ENCODE peak calls at places on chromosomes 5 and 9, in four cellular contexts. E is A549, Z is AG10803, A is lower leg skin. H is an unnamed sample.

GRCh38 chr5:159041754-159042153 is 58.0 kb downstream of the EBF1 start:
- DNase-seq in A (no peak), E (no peak), Z (peak), H (no peak)

GRCh38 chr9:110099236-110099741 is 108.7 kb downstream of the C9orf152 start:
- DNase-seq in E (no peak), Z (peak), A (peak), H (no peak)

GRCh38 chr9:35793461-35793860 is 2.1 kb downstream of the NPR2 start:
- DNase-seq in E (no peak), A (no peak), Z (no peak), H (no peak)

GRCh38 chr9:135591491-135592330 is 30.2 kb downstream of the PAEP start:
- DNase-seq in E (no peak), A (no peak), Z (no peak), H (no peak)

GRCh38 chr9:134929560-134930158 is 11.9 kb upstream of the FCN1 start:
- DNase-seq in E (no peak), A (no peak), Z (no peak), H (no peak)

GRCh38 chr9:25003686-25004085 is 458.0 kb upstream of the IZUMO3 start:
- DNase-seq in A (no peak), Z (no peak), E (no peak), H (peak)

GRCh38 chr5:154756871-154757646 is 1.9 kb downstream of the LARP1 start:
- DNase-seq in E (no peak), Z (peak), A (peak), H (peak)

GRCh38 chr9:113675475-113675941 is 200.6 kb upstream of the ZNF618 start:
- DNase-seq in A (peak), Z (peak), E (no peak), H (no peak)

GRCh38 chr9:34689512-34689911 is 1.6 kb downstream of the CCL19 start:
- DNase-seq in Z (no peak), E (no peak), A (no peak), H (no peak)

GRCh38 chr5:159342838-159343237 is 12.6 kb upstream of the IL12B start:
- DNase-seq in E (no peak), Z (no peak), A (no peak), H (no peak)

GRCh38 chr5:154194348-154195329 is 4.1 kb downstream of the GALNT10 start:
- DNase-seq in Z (peak), A (no peak), E (no peak), H (no peak)

GRCh38 chr5:132445640-132445923 is 45.0 kb downstream of the IRF1 start:
- DNase-seq in A (no peak), E (no peak), Z (no peak), H (no peak)

GRCh38 chr5:72032769-72033168 is 74.5 kb upstream of the MAP1B start:
- DNase-seq in A (no peak), Z (no peak), E (no peak), H (no peak)

GRCh38 chr5:134420326-134420725 is 8.6 kb upstream of the CDKN2AIPNL start:
- DNase-seq in A (no peak), Z (no peak), E (no peak), H (no peak)

GRCh38 chr9:128721487-128722010 is 2.4 kb downstream of the ZDHHC12 start:
- DNase-seq in E (no peak), Z (no peak), A (no peak), H (no peak)

GRCh38 chr5:149962040-149962439 is 1.5 kb downstream of the SLC26A2 start:
- DNase-seq in A (no peak), E (peak), Z (peak), H (no peak)

GRCh38 chr9:104247899-104248460 is 153.9 kb downstream of the SMC2 start:
- DNase-seq in E (no peak), Z (peak), A (no peak), H (no peak)

GRCh38 chr5:38527475-38527874 is 29.0 kb downstream of the LIFR start:
- DNase-seq in Z (no peak), E (no peak), A (no peak), H (no peak)

DNA sequence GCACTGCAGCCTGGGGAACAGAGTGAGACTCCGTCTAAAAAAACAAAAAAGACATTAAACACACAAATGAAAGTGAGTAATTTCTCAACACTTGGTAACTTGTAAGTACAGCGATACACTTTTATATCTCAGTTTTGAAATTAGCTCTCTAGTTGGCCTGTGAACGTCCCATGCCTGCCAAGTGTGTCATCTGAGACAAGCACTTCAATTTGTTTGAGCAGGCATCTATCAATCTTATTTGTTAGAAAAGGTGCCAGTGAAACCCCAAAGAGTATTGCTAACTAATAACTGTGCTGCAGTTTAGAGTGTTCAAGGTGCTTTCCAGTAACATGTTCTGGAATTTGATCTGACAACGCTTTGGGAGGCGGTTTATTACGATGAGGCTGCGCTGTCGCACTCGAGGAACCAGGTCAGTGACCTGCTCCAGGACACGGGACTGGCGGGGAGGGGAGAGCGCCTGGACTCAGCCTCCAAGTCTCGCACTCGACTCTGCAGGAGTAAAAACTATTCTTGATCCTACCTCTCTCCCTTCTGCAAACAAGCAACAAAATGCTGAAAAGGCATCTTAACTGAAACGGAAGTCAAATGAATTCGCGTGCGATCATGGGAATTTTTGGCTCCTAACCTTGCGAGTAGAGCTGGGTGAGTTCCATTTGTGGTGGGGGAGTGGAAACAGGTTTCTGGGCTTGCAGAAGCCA is 1.1 kb upstream of the SPIN1 start:
- DNase-seq in A (peak), Z (peak), E (peak), H (peak)
- H3K4me3 ChIP-seq in A (peak), Z (peak), E (peak), H (peak)

GRCh38 chr5:36876965-36877666 is 547 bp downstream of the NIPBL start:
- DNase-seq in A (peak), Z (peak), E (peak), H (peak)
- TF ChIP-seq CTCF in A (no peak), Z (no peak), E (no peak), H (no peak)

DNA sequence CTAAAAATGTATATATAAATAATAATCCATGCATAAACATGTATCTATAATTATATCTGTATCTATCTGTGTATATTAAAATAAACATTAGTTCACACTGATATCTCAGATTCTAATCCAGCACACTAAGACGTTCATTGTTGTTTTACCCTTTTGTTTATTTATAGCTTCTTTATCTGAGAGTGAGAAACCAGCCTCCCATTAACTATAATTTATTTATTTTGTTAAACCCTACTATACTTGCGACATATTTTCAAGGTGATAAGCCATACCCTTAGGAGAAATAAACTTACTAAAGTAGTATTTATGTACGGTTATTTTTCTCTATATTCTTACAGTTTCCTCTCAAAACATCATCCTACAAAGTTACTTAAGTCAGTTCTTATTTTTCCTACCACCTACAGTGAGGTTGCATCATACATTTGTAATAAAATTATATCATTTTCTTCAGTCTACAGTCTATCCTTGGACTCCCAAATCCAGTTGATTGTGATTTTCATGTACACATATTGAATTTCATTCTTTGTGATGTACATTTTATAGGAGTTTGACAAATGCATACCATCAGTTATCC is 726.4 kb upstream of the FAM174A start:
- DNase-seq in A (no peak), E (no peak), Z (no peak), H (no peak)
- H3K4me3 ChIP-seq in A (no peak), E (no peak), Z (no peak), H (no peak)

GRCh38 chr5:39891376-39891775 is 466.6 kb upstream of the DAB2 start:
- DNase-seq in Z (peak), E (no peak), A (no peak), H (no peak)

GRCh38 chr5:39896706-39897105 is 471.9 kb upstream of the DAB2 start:
- DNase-seq in E (no peak), Z (no peak), A (no peak), H (no peak)

GRCh38 chr5:39892708-39893107 is 467.9 kb upstream of the DAB2 start:
- DNase-seq in Z (peak), A (no peak), E (no peak), H (no peak)

GRCh38 chr5:39898731-39899130 is 474.0 kb upstream of the DAB2 start:
- DNase-seq in E (no peak), Z (peak), A (no peak), H (no peak)

DNA sequence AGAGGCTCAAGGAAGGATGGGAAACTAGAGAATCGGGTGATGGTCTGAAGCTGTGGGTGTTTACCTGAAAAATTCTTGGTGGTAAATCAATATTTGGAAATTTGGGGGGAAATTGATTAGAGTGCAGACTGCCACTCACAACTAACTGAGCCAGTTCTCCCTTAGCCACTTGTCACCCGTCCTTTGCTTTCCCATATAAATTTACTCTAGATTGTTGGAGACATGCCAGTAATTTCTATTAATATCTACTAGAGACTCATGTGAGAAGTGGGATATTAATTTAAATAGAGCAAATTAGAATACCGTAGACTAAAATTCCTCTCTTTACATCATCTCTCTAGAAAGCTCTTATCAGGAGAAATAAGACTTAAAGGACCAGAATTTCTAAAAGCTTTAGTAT is 471.3 kb upstream of the DAB2 start:
- DNase-seq in E (no peak), A (no peak), Z (no peak), H (no peak)
- TF ChIP-seq CTCF in E (no peak), A (no peak), Z (no peak), H (no peak)

DNA sequence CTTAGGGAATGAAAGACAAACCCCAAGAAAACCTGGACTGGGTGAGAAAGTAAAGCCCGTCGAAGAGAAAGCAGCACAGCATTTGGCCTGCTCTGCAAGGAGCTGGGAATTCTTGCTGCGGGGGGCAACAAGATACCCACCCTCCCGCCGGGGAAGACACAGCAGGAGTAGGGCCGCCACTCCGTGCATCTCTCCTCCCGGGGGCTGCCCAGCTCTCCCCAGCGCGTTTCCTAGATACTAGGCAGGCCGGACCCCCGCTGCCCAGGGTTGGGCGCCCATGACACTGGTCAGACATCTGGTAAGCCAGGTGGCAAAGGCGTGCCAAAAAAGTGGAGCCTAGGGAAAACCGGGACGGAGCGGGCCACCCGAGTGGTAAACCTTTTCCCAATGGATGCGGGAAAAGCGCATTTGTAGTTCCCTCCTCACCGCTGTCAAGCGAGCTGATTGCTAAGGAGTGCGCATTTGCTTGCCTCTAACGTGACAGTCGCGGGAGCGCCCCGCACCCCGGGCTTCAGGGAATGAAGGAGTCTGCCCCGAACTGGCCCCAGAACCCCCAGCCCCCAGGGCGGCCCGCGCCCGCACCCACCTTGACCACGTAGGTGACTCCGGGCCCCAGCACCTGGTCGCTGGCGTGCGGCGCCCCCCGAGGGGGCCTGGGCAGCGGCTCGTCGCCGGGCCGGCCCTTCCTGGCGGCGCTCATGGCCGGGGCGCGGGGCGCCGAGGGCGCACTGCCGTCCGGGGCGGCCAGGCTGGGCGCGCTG is 1.0 kb downstream of the SHC3 start:
- DNase-seq in Z (peak), A (no peak), E (no peak), H (no peak)
- H3K4me3 ChIP-seq in Z (peak), A (peak), E (peak), H (peak)